ENCODE peak calls at places on chromosomes 2 and 18, in ten cellular contexts. T, O, N, F, W, U, D, G, C and B are unnamed samples.

GRCh38 chr2:10385933-10386773 is 62.0 kb downstream of the ODC1 start:
- DNase-seq in O (peak), T (no peak), C (peak), N (no peak), G (no peak), F (no peak), W (no peak), U (no peak), D (no peak), B (no peak)

GRCh38 chr2:128789776-128790455 is 471.2 kb upstream of the HS6ST1 start:
- DNase-seq in D (no peak), F (peak), N (peak), O (no peak), U (peak), C (no peak), W (no peak), T (peak), G (no peak), B (no peak)

GRCh38 chr2:62340981-62341624 is 145.2 kb downstream of the B3GNT2 start:
- DNase-seq in U (no peak), O (no peak), F (peak), C (no peak), D (no peak), N (no peak), W (no peak), G (peak), T (peak), B (no peak)

GRCh38 chr2:18178736-18179349 is 300.4 kb downstream of the KCNS3 start:
- DNase-seq in D (no peak), U (no peak), F (no peak), O (peak), T (peak), N (no peak), G (peak), W (no peak), C (peak), B (peak)

GRCh38 chr2:161625314-161625919 is 1.2 kb downstream of the SLC4A10 start:
- DNase-seq in O (no peak), F (no peak), U (no peak), D (no peak), N (no peak), T (no peak), W (no peak), C (no peak), G (no peak), B (no peak)

GRCh38 chr2:215745316-215745715 is 268.0 kb downstream of the MREG start:
- DNase-seq in N (no peak), D (no peak), G (no peak), O (no peak), W (no peak), F (no peak), C (no peak), U (no peak), T (no peak), B (no peak)

GRCh38 chr2:121480826-121481225 is 49.9 kb upstream of the RNU4ATAC start:
- DNase-seq in G (peak), D (no peak), U (no peak), C (peak), T (no peak), F (peak), O (no peak), W (no peak), N (no peak), B (no peak)

GRCh38 chr2:63544017-63544627 is 44.2 kb downstream of the WDPCP start:
- DNase-seq in C (peak), F (no peak), O (peak), T (no peak), D (no peak), W (no peak), U (no peak), G (no peak), N (no peak), B (no peak)

GRCh38 chr2:8872821-8873432 is 35.5 kb upstream of the KIDINS220 start:
- DNase-seq in U (no peak), G (no peak), D (no peak), F (no peak), W (no peak), C (peak), T (no peak), N (no peak), O (peak), B (no peak)

GRCh38 chr2:51387235-51387634 is 355.3 kb upstream of the NRXN1 start:
- DNase-seq in N (no peak), O (no peak), G (no peak), T (no peak), F (no peak), W (no peak), C (peak), U (no peak), D (no peak), B (no peak)

GRCh38 chr2:234355798-234356365 is 141.0 kb downstream of the ARL4C start:
- DNase-seq in N (no peak), D (no peak), O (no peak), U (no peak), T (no peak), W (no peak), F (no peak), C (no peak), G (no peak), B (no peak)

GRCh38 chr2:156890498-156891148 is 366.9 kb upstream of the GALNT5 start:
- DNase-seq in N (no peak), T (no peak), U (no peak), D (no peak), C (no peak), O (no peak), W (no peak), F (no peak), G (no peak), B (no peak)

GRCh38 chr2:162025121-162025911 is 48.7 kb downstream of the DPP4 start:
- DNase-seq in N (no peak), U (no peak), T (no peak), W (no peak), F (no peak), D (no peak), O (no peak), G (no peak), C (peak), B (no peak)

GRCh38 chr18:21112140-21112473 is 494 bp upstream of the ROCK1 start:
- DNase-seq in N (peak), O (no peak), C (no peak), T (no peak), U (no peak), W (no peak), G (no peak), F (no peak), D (no peak), B (no peak)

GRCh38 chr2:236892721-236893120 is 193.0 kb upstream of the COPS8 start:
- DNase-seq in T (no peak), D (no peak), C (no peak), N (no peak), W (no peak), F (no peak), O (no peak), G (no peak), U (no peak), B (no peak)

GRCh38 chr2:217399288-217399687 is 539.4 kb upstream of the TNP1 start:
- DNase-seq in N (no peak), C (peak), F (no peak), O (no peak), G (no peak), D (no peak), U (no peak), T (no peak), W (no peak), B (no peak)

GRCh38 chr2:218832520-218832919 is 917 bp upstream of the PRKAG3 start:
- DNase-seq in W (no peak), U (no peak), F (no peak), C (no peak), O (peak), T (no peak), G (no peak), D (no peak), N (peak), B (peak)

GRCh38 chr2:27105981-27106380 is 12.9 kb downstream of the CGREF1 start:
- DNase-seq in U (no peak), G (no peak), D (no peak), W (no peak), O (no peak), T (no peak), C (no peak), F (no peak), N (no peak), B (no peak)

GRCh38 chr2:148360662-148361061 is 283.9 kb upstream of the EPC2 start:
- DNase-seq in U (no peak), D (no peak), N (no peak), F (no peak), W (no peak), T (no peak), G (no peak), O (no peak), C (no peak), B (no peak)

GRCh38 chr2:11539317-11540147 is 5.7 kb downstream of the GREB1 start:
- DNase-seq in D (peak), C (no peak), U (no peak), O (no peak), N (no peak), W (no peak), F (no peak), G (peak), T (peak), B (no peak)

GRCh38 chr18:2970344-2970743 is 42.6 kb downstream of the LPIN2 start:
- DNase-seq in W (no peak), T (no peak), U (no peak), N (no peak), D (no peak), G (no peak), O (no peak), C (no peak), F (no peak), B (no peak)

GRCh38 chr18:2969695-2970094 is 43.2 kb downstream of the LPIN2 start:
- DNase-seq in G (no peak), W (no peak), C (no peak), N (no peak), O (no peak), U (no peak), T (no peak), F (no peak), D (no peak), B (no peak)

GRCh38 chr18:2970762-2971659 is 41.9 kb downstream of the LPIN2 start:
- DNase-seq in W (no peak), G (no peak), F (no peak), D (no peak), C (peak), U (no peak), O (no peak), T (no peak), N (peak), B (no peak)

GRCh38 chr18:2974731-2975130 is 38.2 kb downstream of the LPIN2 start:
- DNase-seq in U (no peak), D (no peak), F (no peak), O (no peak), N (no peak), T (no peak), W (no peak), C (no peak), G (no peak), B (no peak)

GRCh38 chr18:2971741-2972552 is 41.0 kb downstream of the LPIN2 start:
- DNase-seq in N (peak), G (peak), U (no peak), C (no peak), W (no peak), O (no peak), T (peak), F (peak), D (peak), B (no peak)
- H3K4me3 ChIP-seq in N (no peak), G (no peak), U (peak), C (no peak), W (no peak), O (no peak), T (no peak), F (no peak), D (no peak), B (no peak)

DNA sequence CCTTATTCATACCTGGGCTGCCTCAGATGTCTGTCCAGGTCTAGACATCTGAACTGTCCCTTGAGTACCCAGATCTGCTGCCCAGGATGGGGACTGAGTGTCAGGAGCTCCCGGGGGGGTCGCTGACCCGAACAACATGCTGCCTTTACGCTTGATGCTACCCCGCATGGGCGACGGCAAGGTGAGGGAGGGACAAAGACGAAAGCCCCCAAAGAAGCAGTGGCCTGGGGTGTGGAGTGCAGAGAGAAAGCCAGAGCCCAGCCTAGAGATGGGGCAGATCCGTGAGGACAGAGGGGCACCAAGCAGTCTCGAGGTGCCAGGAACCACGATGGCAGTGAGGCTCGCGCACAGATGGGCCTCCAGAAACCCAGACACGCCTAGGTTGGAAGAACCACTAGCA is 234.7 kb downstream of the ATAD2B start:
- DNase-seq in G (no peak), U (peak), T (no peak), N (peak), O (no peak), C (no peak), F (peak), D (no peak), W (no peak), B (no peak)
- TF ChIP-seq POLR2A in G (no peak), U (no peak), T (no peak), N (no peak), O (no peak), C (no peak), F (no peak), D (no peak), W (no peak), B (no peak)

GRCh38 chr2:3780477-3781402 is 77.4 kb downstream of the DCDC2C start:
- DNase-seq in N (peak), U (no peak), O (peak), C (peak), G (peak), W (no peak), T (peak), F (no peak), D (peak), B (peak)
- H3K4me3 ChIP-seq in N (no peak), U (no peak), O (no peak), C (no peak), G (no peak), W (no peak), T (no peak), F (no peak), D (no peak), B (no peak)

GRCh38 chr2:226699321-226699720 is 100.3 kb downstream of the IRS1 start:
- DNase-seq in T (no peak), D (peak), U (no peak), G (peak), C (peak), F (peak), O (no peak), W (peak), N (no peak), B (peak)
- TF ChIP-seq POLR2A in T (no peak), D (no peak), U (no peak), G (no peak), C (no peak), F (no peak), O (no peak), W (no peak), N (no peak), B (no peak)

GRCh38 chr18:56407631-56408030 is 230.8 kb downstream of the TXNL1 start:
- DNase-seq in D (no peak), U (no peak), W (no peak), N (no peak), G (no peak), O (no peak), C (no peak), T (no peak), F (no peak), B (no peak)

DNA sequence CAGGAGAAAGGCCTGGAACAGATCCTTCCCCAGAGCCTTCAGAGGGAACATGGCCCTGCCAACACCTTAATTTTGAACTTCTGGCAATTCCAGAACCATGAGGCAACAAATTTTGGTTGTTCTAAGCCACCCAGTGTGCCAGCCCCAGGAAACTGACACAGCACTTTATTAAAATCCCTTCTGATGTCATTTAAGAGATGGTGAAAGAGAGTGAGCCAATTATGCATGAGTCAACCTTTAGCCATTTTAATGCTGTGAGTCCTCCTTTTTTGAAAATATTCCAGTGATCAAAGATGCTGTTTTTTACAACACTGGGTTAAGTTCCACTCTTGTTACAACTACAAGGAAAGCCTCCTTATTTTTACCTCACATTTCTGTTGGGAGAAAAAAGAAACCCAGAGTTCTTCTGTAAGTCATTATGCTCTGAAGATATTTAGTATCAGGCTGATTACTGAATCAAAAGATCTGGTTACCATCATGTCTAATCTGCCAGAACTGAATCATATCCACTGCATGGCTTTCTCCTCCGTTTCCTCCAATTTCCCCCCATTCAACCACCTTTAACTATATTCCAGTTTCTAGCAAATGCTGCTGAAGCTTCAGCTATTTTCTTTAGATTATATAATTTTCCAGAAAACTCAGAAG is 235.4 kb downstream of the TXNL1 start:
- DNase-seq in O (peak), G (no peak), C (peak), T (no peak), N (no peak), F (no peak), D (no peak), W (peak), U (no peak), B (no peak)
- H3K4me3 ChIP-seq in O (no peak), G (no peak), C (no peak), T (no peak), N (no peak), F (no peak), D (no peak), W (no peak), U (no peak), B (no peak)

GRCh38 chr2:181458881-181459280 is 1.7 kb downstream of the ITGA4 start:
- DNase-seq in F (no peak), T (no peak), U (no peak), G (no peak), W (no peak), O (no peak), N (no peak), D (no peak), C (no peak), B (no peak)

GRCh38 chr2:181457741-181458425 is 697 bp downstream of the ITGA4 start:
- DNase-seq in D (no peak), W (peak), T (peak), U (peak), G (peak), N (peak), O (no peak), C (peak), F (peak), B (peak)

GRCh38 chr2:181457121-181457740 is at the start of gene ITGA4:
- DNase-seq in N (peak), W (peak), C (peak), G (peak), D (peak), O (peak), T (peak), U (peak), F (peak), B (peak)

GRCh38 chr2:181454990-181455520 is 2.1 kb upstream of the ITGA4 start:
- DNase-seq in U (no peak), N (no peak), D (no peak), F (no peak), G (no peak), T (no peak), C (no peak), W (no peak), O (no peak), B (no peak)

GRCh38 chr2:181456660-181457120 is 496 bp upstream of the ITGA4 start:
- DNase-seq in W (no peak), T (peak), C (peak), G (peak), U (peak), N (peak), F (peak), D (peak), O (no peak), B (no peak)
- TF ChIP-seq POLR2A in W (no peak), T (no peak), C (no peak), G (no peak), U (no peak), N (no peak), F (no peak), D (no peak), O (no peak), B (no peak)

GRCh38 chr2:102066554-102066953 is 74.8 kb downstream of the IL1R2 start:
- DNase-seq in G (no peak), C (no peak), O (no peak), T (no peak), U (no peak), D (no peak), F (no peak), N (no peak), W (no peak), B (no peak)

GRCh38 chr2:102065675-102066252 is 74.0 kb downstream of the IL1R2 start:
- DNase-seq in D (no peak), T (peak), N (peak), F (peak), O (peak), W (no peak), G (no peak), U (no peak), C (peak), B (no peak)

GRCh38 chr2:102063360-102063947 is 71.7 kb downstream of the IL1R2 start:
- DNase-seq in U (no peak), D (no peak), G (peak), T (peak), O (no peak), W (peak), N (no peak), C (peak), F (peak), B (peak)

GRCh38 chr2:102063948-102064678 is 72.4 kb downstream of the IL1R2 start:
- DNase-seq in D (peak), F (peak), N (peak), C (peak), U (peak), O (peak), T (peak), W (peak), G (peak), B (peak)

GRCh38 chr2:102064679-102065674 is 73.2 kb downstream of the IL1R2 start:
- DNase-seq in U (no peak), N (no peak), F (no peak), W (no peak), D (no peak), G (no peak), C (peak), O (peak), T (no peak), B (no peak)
- H3K4me3 ChIP-seq in U (no peak), N (no peak), F (no peak), W (no peak), D (no peak), G (no peak), C (peak), O (peak), T (no peak), B (no peak)

GRCh38 chr2:100416939-100417744 is at the start of gene CHST10:
- DNase-seq in U (peak), F (peak), T (peak), W (no peak), D (no peak), O (peak), C (peak), N (peak), G (peak), B (no peak)
- TF ChIP-seq POLR2A in U (no peak), F (no peak), T (no peak), W (no peak), D (no peak), O (peak), C (no peak), N (no peak), G (no peak), B (no peak)

GRCh38 chr2:45567288-45567963 is 43.6 kb downstream of the SRBD1 start:
- DNase-seq in T (no peak), U (no peak), W (no peak), N (peak), G (no peak), O (no peak), D (no peak), C (no peak), F (no peak), B (no peak)
- H3K4me3 ChIP-seq in T (no peak), U (peak), W (no peak), N (no peak), G (no peak), O (no peak), D (no peak), C (no peak), F (no peak), B (no peak)